ENCODE peak calls at places on chromosomes 2 and 18, in five cellular contexts. P, F, R, L and S are unnamed samples.
A peak's percentile ranks its signal among the peaks of the same experiment; 100 is the strongest.

GRCh38 chr2:55277310-55277709 is 8.3 kb upstream of the MTIF2 start:
- DNase-seq in L (no peak), F (no peak), P (no peak), R (no peak), S (no peak)

GRCh38 chr2:45403036-45403435 is 208.0 kb downstream of the SRBD1 start:
- DNase-seq in L (peak; percentile 12), F (no peak), P (no peak), R (no peak), S (no peak)

GRCh38 chr2:126803422-126803775 is 95.3 kb upstream of the TEX51 start:
- DNase-seq in F (no peak), P (no peak), L (no peak), R (no peak), S (no peak)

GRCh38 chr18:39772155-39772919 is 2182.7 kb upstream of the PIK3C3 start:
- DNase-seq in F (no peak), P (no peak), R (no peak), L (peak; percentile 51), S (peak; percentile 29)

GRCh38 chr2:147711031-147711430 is 133.8 kb upstream of the ACVR2A start:
- DNase-seq in R (no peak), P (peak; percentile 63), F (no peak), L (no peak), S (no peak)

GRCh38 chr18:37393945-37394609 is 171.5 kb downstream of the CELF4 start:
- DNase-seq in L (peak; percentile 46), P (peak; percentile 72), F (peak; percentile 58), R (peak; percentile 10), S (peak; percentile 88)

GRCh38 chr2:43397411-43397810 is 171.0 kb upstream of the ZFP36L2 start:
- DNase-seq in L (no peak), F (no peak), P (no peak), R (no peak), S (no peak)

GRCh38 chr18:56276466-56276865 is 361.9 kb downstream of the TXNL1 start:
- DNase-seq in L (peak; percentile 56), F (no peak), R (no peak), P (no peak), S (no peak)

GRCh38 chr2:69159988-69160387 is 147.0 kb downstream of the ANTXR1 start:
- DNase-seq in R (no peak), P (no peak), F (no peak), L (peak; percentile 13), S (no peak)

GRCh38 chr2:96072746-96073145 is 38.0 kb upstream of the GPAT2 start:
- DNase-seq in L (no peak), F (no peak), R (no peak), P (no peak), S (no peak)

GRCh38 chr2:11692966-11693521 is 23.0 kb upstream of the NTSR2 start:
- DNase-seq in L (peak; percentile 66), R (no peak), F (peak; percentile 95), P (no peak), S (peak; percentile 74)

GRCh38 chr2:20532634-20533437 is 86.0 kb downstream of the RHOB start:
- DNase-seq in F (no peak), L (no peak), P (no peak), R (no peak), S (no peak)

GRCh38 chr18:52392160-52392559 is 52.2 kb downstream of the DCC start:
- DNase-seq in R (peak; percentile 50), P (no peak), L (peak; percentile 1), F (no peak), S (no peak)

GRCh38 chr18:56202567-56203136 is 435.7 kb downstream of the TXNL1 start:
- DNase-seq in P (no peak), L (peak; percentile 10), R (no peak), F (no peak), S (no peak)

GRCh38 chr2:45953376-45954050 is 302.0 kb downstream of the PRKCE start:
- DNase-seq in L (no peak), F (no peak), R (no peak), P (no peak), S (no peak)

GRCh38 chr18:38898167-38898566 is 1332.6 kb upstream of the CELF4 start:
- DNase-seq in R (no peak), F (no peak), L (no peak), P (no peak), S (no peak)

GRCh38 chr18:42931501-42931900 is 184.0 kb downstream of the RIT2 start:
- DNase-seq in L (peak; percentile 73), P (peak; percentile 32), R (no peak), F (no peak), S (peak; percentile 94)

GRCh38 chr2:31270136-31270535 is 36.2 kb downstream of the EHD3 start:
- DNase-seq in F (no peak), R (no peak), L (peak; percentile 81), P (no peak), S (no peak)

GRCh38 chr2:221264318-221264717 is 307.8 kb downstream of the EPHA4 start:
- DNase-seq in L (no peak), R (no peak), P (no peak), F (no peak), S (no peak)

GRCh38 chr2:207045531-207045930 is 106.2 kb downstream of the CPO start:
- DNase-seq in L (no peak), R (no peak), P (no peak), F (no peak), S (no peak)

GRCh38 chr2:33526132-33526531 is 49.7 kb downstream of the RASGRP3 start:
- DNase-seq in P (no peak), F (no peak), L (peak; percentile 55), R (no peak), S (peak; percentile 35)

DNA sequence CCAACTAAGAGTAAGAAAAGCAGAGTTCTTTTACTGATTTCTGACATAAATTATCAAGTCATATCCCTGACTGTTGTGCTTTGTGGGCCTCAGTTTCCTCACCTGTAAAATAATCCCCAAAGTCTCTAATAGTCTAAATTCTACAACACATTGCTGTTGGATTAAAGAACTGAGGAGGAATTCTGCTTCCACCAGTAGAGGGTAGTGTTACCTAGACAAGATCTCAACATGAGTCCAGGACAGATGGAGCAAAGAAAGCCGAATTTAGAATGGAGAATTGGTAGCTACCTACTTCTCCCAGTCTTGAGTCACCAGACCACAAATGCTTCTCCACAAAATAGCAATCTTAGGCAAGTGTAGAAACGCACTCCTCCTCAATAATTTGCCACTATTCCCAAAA is 462.5 kb upstream of the FSHR start:
- DNase-seq in P (no peak), L (peak; percentile 13), R (no peak), F (no peak), S (peak; percentile 46)
- TF ChIP-seq CTCF in P (peak; percentile 20), L (peak; percentile 18), R (peak; percentile 12), F (no peak), S (peak; percentile 54)

DNA sequence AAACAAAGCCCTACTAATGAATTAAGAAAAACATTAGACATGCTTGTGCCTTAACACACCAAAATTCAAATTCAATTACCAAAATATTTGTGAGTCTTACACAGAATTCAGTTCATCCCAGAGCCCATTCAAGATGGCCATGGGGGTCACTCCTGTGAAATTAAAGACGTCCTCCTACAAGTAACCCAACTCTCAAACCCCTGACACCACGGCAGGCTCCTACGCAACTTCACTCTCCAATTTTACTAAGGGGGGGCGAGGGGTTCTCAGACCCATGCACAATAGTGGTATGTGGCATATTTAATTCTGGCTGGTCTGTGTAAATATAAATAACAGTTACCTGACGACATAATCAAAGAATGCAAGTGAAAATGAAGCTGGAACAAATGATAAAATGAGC is 5.0 kb downstream of the ZNF516 start:
- DNase-seq in F (no peak), L (no peak), P (no peak), R (no peak), S (no peak)
- H3K4me3 ChIP-seq in F (no peak overlapping the region), L (peak overlapping the region; percentile 73), P (peak overlapping the region; percentile 83), R (peak overlapping the region; percentile 78), S (peak overlapping the region; percentile 65)

GRCh38 chr18:27363918-27364317 is 178.8 kb upstream of the CHST9 start:
- DNase-seq in L (peak; percentile 8), F (no peak), R (no peak), P (no peak), S (peak; percentile 8)
- TF ChIP-seq CTCF in L (peak; percentile 12), F (no peak), R (no peak), P (no peak), S (peak; percentile 9)

GRCh38 chr2:70496819-70497218 is 56.8 kb downstream of the TGFA start:
- DNase-seq in P (no peak), R (no peak), F (no peak), L (no peak), S (no peak)
- H3K4me3 ChIP-seq in P (no peak overlapping the region), R (no peak overlapping the region), F (no peak overlapping the region), L (no peak overlapping the region), S (no peak overlapping the region)

DNA sequence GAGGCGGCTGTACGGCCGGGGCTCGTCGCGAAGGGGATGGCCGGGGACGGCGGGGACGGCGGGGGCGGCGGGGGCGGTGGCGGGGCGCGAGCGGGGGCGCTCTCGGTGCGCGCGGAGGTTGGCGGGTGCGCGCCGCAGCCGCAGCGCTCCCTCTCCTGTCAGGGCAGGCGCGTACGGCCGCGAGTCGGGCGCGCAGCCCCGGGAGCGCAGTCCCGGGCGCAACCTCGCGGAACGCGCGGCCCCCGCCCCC is 296 bp upstream of the GRHL1 start:
- DNase-seq in F (no peak), P (no peak), L (no peak), R (no peak), S (no peak)
- TF ChIP-seq CTCF in F (no peak), P (no peak), L (no peak), R (no peak), S (no peak)

GRCh38 chr18:28177828-28178635 is 1.1 kb upstream of the CDH2 start:
- DNase-seq in F (peak; percentile 21), P (no peak), L (peak; percentile 53), R (no peak), S (peak; percentile 51)
- H3K4me3 ChIP-seq in F (peak overlapping the region; percentile 20), P (peak overlapping the region; percentile 95), L (peak overlapping the region; percentile 78), R (peak overlapping the region; percentile 79), S (peak overlapping the region; percentile 87)

GRCh38 chr2:149595069-149595963 is 7.7 kb upstream of the MMADHC start:
- DNase-seq in P (no peak), F (no peak), R (no peak), L (no peak), S (peak; percentile 35)
- TF ChIP-seq CTCF in P (peak; percentile 39), F (no peak), R (peak; percentile 30), L (peak; percentile 36), S (peak; percentile 57)

DNA sequence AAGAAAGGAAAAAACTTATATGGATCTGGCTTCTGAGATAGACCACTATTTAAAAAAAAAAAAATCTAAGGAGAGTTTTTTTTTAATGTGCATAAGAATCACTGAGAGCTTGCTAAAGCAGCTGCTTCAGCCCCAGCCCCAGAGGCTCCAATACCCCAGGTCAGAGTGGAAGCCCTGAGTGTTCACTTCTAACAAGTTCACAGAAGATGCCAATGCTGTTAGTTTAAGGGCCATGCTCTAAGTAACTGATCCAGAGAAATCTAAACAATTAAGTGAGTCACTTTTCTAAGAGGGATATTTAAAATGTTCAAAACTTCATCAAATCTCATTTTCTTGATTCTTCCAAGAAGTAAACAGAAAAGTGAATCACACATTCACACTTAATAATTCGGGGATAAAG is 126.4 kb upstream of the CD226 start:
- DNase-seq in R (no peak), P (no peak), F (no peak), L (peak; percentile 12), S (no peak)
- H3K4me3 ChIP-seq in R (no peak overlapping the region), P (no peak overlapping the region), F (no peak overlapping the region), L (no peak overlapping the region), S (no peak overlapping the region)